ENCODE peak calls at places on chromosome X, in ten cellular contexts. I, T, V, Y, D, M, X, B, W and S are unnamed samples.

GRCh38 chrX:144681501-144681900 is 565.8 kb upstream of the SPANXN1 start:
- DNase-seq in I (no peak), Y (no peak), W (peak), B (no peak), V (no peak), T (peak), D (no peak), M (no peak), X (peak), S (no peak)

GRCh38 chrX:38985375-38985774 is 184.1 kb downstream of the MID1IP1 start:
- DNase-seq in B (no peak), T (no peak), X (peak), M (no peak), I (no peak), V (no peak), W (no peak), Y (no peak), D (no peak), S (no peak)

GRCh38 chrX:132181364-132181763 is 37.9 kb downstream of the RAP2C start:
- DNase-seq in M (no peak), B (no peak), D (peak), W (peak), T (no peak), Y (no peak), V (no peak), I (no peak), X (no peak), S (no peak)

GRCh38 chrX:107669885-107670628 is 41.7 kb downstream of the PRPS1 start:
- DNase-seq in V (no peak), D (no peak), Y (no peak), X (no peak), M (no peak), I (no peak), W (no peak), T (no peak), B (no peak), S (no peak)

GRCh38 chrX:123648028-123648810 is 84.6 kb downstream of the THOC2 start:
- DNase-seq in B (peak), W (no peak), Y (no peak), I (no peak), T (peak), V (peak), X (peak), M (peak), D (peak), S (no peak)

GRCh38 chrX:50103866-50104566 is 96.8 kb downstream of the AKAP4 start:
- DNase-seq in T (no peak), M (no peak), I (no peak), W (no peak), V (no peak), D (no peak), B (no peak), X (peak), Y (no peak), S (no peak)

GRCh38 chrX:20139966-20140365 is 1.7 kb downstream of the EIF1AX start:
- DNase-seq in D (no peak), M (no peak), X (peak), B (no peak), W (peak), I (no peak), Y (no peak), T (peak), V (no peak), S (no peak)

GRCh38 chrX:116436358-116436816 is at the start of gene SLC6A14:
- DNase-seq in V (peak), X (no peak), Y (no peak), T (no peak), I (no peak), W (no peak), M (no peak), B (peak), D (peak), S (no peak)

GRCh38 chrX:136319600-136319999 is 18.8 kb downstream of the ADGRG4 start:
- DNase-seq in D (no peak), V (no peak), I (no peak), B (no peak), Y (no peak), W (no peak), X (no peak), T (no peak), M (no peak), S (no peak)

GRCh38 chrX:20712811-20713210 is 446.1 kb upstream of the RPS6KA3 start:
- DNase-seq in T (no peak), V (no peak), W (peak), X (no peak), M (no peak), I (no peak), B (no peak), D (no peak), Y (no peak), S (no peak)

GRCh38 chrX:53930513-53931380 is 113.5 kb downstream of the PHF8 start:
- DNase-seq in B (no peak), T (peak), W (no peak), M (no peak), I (no peak), D (no peak), Y (no peak), X (peak), V (no peak), S (no peak)

GRCh38 chrX:110310896-110311295 is 7.0 kb downstream of the AMMECR1 start:
- DNase-seq in B (no peak), Y (no peak), D (no peak), V (no peak), X (no peak), M (no peak), I (no peak), W (no peak), T (no peak), S (no peak)

GRCh38 chrX:7133036-7133412 is 14.5 kb upstream of the STS start:
- DNase-seq in V (no peak), I (no peak), B (peak), X (peak), D (no peak), W (no peak), M (no peak), T (peak), Y (no peak), S (no peak)

GRCh38 chrX:69179380-69179911 is 14.2 kb upstream of the PJA1 start:
- DNase-seq in T (peak), M (no peak), Y (no peak), V (no peak), B (no peak), X (peak), D (no peak), W (no peak), I (no peak), S (no peak)

GRCh38 chrX:118534716-118535493 is 39.3 kb downstream of the DOCK11 start:
- DNase-seq in B (no peak), I (no peak), D (no peak), T (peak), X (no peak), Y (no peak), V (no peak), W (no peak), M (no peak), S (no peak)

GRCh38 chrX:26522501-26522900 is 306.5 kb downstream of the MAGEB5 start:
- DNase-seq in X (no peak), M (no peak), V (no peak), T (no peak), Y (no peak), D (no peak), W (no peak), I (no peak), B (no peak), S (no peak)

DNA sequence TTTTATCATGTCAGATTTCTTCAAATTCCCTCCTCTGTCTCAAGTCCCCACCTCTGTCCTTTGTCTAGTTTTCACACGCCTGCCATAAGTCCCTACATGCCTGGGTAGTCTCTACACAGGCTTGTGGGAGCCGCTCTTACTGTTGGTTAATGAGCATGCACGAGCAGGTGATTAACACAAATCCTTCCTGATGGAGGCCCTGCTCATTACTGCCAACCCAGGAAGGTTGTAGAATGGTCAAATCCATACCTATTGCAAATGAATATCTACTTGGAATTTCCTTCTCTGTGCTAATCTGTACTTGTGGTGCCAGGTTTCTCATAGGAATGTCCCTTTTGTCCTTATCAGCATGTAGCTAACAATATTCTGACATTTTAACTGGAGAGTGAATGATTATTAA is 208.4 kb upstream of the HDX start:
- DNase-seq in X (no peak), M (no peak), T (no peak), B (no peak), I (no peak), W (no peak), Y (no peak), V (no peak), D (no peak), S (no peak)
- TF ChIP-seq CTCF in X (no peak), M (no peak), T (no peak), B (no peak), I (no peak), W (no peak), Y (no peak), V (no peak), D (no peak), S (no peak)

DNA sequence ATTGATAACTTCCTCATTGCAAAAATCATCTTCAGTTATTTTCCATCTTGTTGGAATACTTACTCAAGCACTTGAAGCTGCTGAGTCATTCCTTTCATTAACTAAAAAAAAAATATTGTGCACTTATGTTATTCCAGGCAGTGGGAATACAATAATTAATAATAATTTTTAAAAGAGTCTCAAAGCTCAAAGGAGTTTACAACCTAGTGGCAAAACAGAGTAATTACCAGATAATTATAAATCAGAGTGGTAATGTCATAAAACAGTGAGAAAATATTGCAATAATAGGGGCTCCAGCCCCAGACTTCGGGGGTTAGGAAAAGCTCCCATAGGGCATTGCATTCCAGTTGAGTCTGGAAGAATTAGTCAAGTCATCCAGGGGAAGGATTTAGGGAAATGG is 79.6 kb downstream of the DDX53 start:
- DNase-seq in V (no peak), T (no peak), W (no peak), D (no peak), B (no peak), X (no peak), Y (no peak), M (no peak), I (no peak), S (no peak)
- TF ChIP-seq CTCF in V (no peak), T (no peak), W (peak), D (no peak), B (no peak), X (peak), Y (no peak), M (no peak), I (no peak), S (no peak)

DNA sequence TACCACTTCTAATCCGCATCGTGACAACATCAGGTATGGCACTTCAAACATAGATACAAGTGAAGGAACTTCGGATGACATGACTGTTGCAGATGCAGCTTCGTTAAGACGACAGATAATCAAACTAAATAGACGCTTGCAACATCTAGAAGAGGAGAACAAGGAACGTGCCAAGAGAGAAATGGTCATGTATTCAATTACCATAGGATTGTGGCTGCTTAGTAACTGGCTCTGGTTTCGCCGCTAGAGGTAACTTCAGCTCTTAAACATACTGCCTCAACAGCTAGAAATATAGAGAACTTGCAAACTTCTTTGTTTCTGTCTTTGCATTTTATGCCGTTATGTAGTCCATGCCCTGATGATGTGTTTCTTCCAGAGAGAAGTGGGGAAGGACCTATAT is 530.8 kb upstream of the DIPK2B start:
- DNase-seq in D (no peak), M (no peak), I (no peak), Y (no peak), V (no peak), X (no peak), W (no peak), T (no peak), B (no peak), S (no peak)
- TF ChIP-seq CTCF in D (no peak), M (no peak), I (no peak), Y (no peak), V (no peak), X (no peak), W (no peak), T (no peak), B (no peak), S (no peak)

GRCh38 chrX:102599950-102600579 is 750 bp downstream of the ARMCX5 start:
- DNase-seq in V (no peak), Y (no peak), D (no peak), B (no peak), X (peak), I (no peak), M (no peak), T (peak), W (peak), S (no peak)
- TF ChIP-seq CTCF in V (no peak), Y (no peak), D (no peak), B (no peak), X (peak), I (no peak), M (no peak), T (no peak), W (no peak), S (no peak)